ENCODE peak calls at places on chromosome 18, in eight cellular contexts. Z is HCT116, D is WERI-Rb-1, H is testis, G is keratinocyte, F is thoracic aorta, I is brain microvascular endothelial cell, Y is body of pancreas. X is an unnamed sample.

GRCh38 chr18:65523461-65523860 is 227.4 kb upstream of the CDH7 start:
- DNase-seq in Z (no peak), D (no peak), H (no peak), G (no peak), F (no peak), I (no peak), Y (no peak), X (no peak)

GRCh38 chr18:39448942-39449341 is 1883.3 kb upstream of the CELF4 start:
- DNase-seq in Z (no peak), D (no peak), H (no peak), G (no peak), F (no peak), I (peak; percentile 59), Y (no peak), X (no peak)

GRCh38 chr18:11990541-11990940 is 9.2 kb downstream of the IMPA2 start:
- DNase-seq in Z (no peak), D (no peak), H (no peak), G (no peak), F (no peak), I (no peak), Y (peak; percentile 5), X (peak; percentile 6)

GRCh38 chr18:74625157-74625556 is 27.5 kb downstream of the ZNF407 start:
- DNase-seq in Z (no peak), D (no peak), H (no peak), G (no peak), F (no peak), I (peak; percentile 32), Y (no peak), X (no peak)

GRCh38 chr18:59867337-59868104 is 32.3 kb upstream of the PMAIP1 start:
- DNase-seq in Z (no peak), D (no peak), H (no peak), G (no peak), F (no peak), I (no peak), Y (no peak), X (no peak)

GRCh38 chr18:58496937-58497336 is 132.0 kb downstream of the ALPK2 start:
- DNase-seq in Z (peak; percentile 10), D (peak; percentile 58), H (no peak), G (no peak), F (no peak), I (no peak), Y (no peak), X (no peak)

GRCh38 chr18:79624356-79624961 is 55.1 kb upstream of the CTDP1 start:
- DNase-seq in Z (no peak), D (no peak), H (no peak), G (no peak), F (no peak), I (no peak), Y (peak; percentile 2), X (no peak)

GRCh38 chr18:60452424-60452823 is 79.8 kb upstream of the MC4R start:
- DNase-seq in Z (no peak), D (no peak), H (no peak), G (no peak), F (no peak), I (peak; percentile 41), Y (no peak), X (no peak)

GRCh38 chr18:36756262-36756661 is 72.5 kb downstream of the TPGS2 start:
- DNase-seq in Z (no peak), D (no peak), H (no peak), G (no peak), F (no peak), I (no peak), Y (no peak), X (no peak)

GRCh38 chr18:33560686-33561370 is 17.2 kb upstream of the ASXL3 start:
- DNase-seq in Z (no peak), D (peak; percentile 71), H (peak; percentile 47), G (peak; percentile 56), F (no peak), I (peak; percentile 70), Y (no peak), X (no peak)

GRCh38 chr18:59874166-59874565 is 25.6 kb upstream of the PMAIP1 start:
- DNase-seq in Z (peak; percentile 65), D (no peak), H (no peak), G (no peak), F (no peak), I (peak; percentile 92), Y (no peak), X (no peak)

GRCh38 chr18:48153641-48154481 is 223.4 kb upstream of the SMAD2 start:
- DNase-seq in Z (no peak), D (no peak), H (peak; percentile 10), G (no peak), F (no peak), I (no peak), Y (peak; percentile 29), X (peak; percentile 80)

GRCh38 chr18:51417643-51418483 is 220.4 kb upstream of the MEX3C start:
- DNase-seq in Z (no peak), D (no peak), H (no peak), G (no peak), F (no peak), I (no peak), Y (no peak), X (no peak)

GRCh38 chr18:47247833-47248609 is 3.4 kb downstream of the SKOR2 start:
- DNase-seq in Z (no peak), D (peak; percentile 26), H (no peak), G (no peak), F (no peak), I (no peak), Y (no peak), X (no peak)

GRCh38 chr18:9106800-9107574 is 4.5 kb downstream of the NDUFV2 start:
- DNase-seq in Z (no peak), D (peak; percentile 63), H (no peak), G (no peak), F (no peak), I (no peak), Y (no peak), X (no peak)
- H3K4me3 ChIP-seq in Z (no peak overlapping the region), D (peak overlapping the region; percentile 26), H (no peak overlapping the region), G (no peak overlapping the region), F (no peak overlapping the region), I (no peak overlapping the region), Y (no peak overlapping the region), X (no peak overlapping the region)

GRCh38 chr18:45801396-45802004 is 24.0 kb upstream of the SIGLEC15 start:
- DNase-seq in Z (no peak), D (no peak), H (no peak), G (peak; percentile 76), F (no peak), I (no peak), Y (no peak), X (no peak)

GRCh38 chr18:45805551-45805950 is 19.9 kb upstream of the SIGLEC15 start:
- DNase-seq in Z (no peak), D (no peak), H (no peak), G (no peak), F (no peak), I (no peak), Y (no peak), X (no peak)

GRCh38 chr18:45802814-45803492 is 22.5 kb upstream of the SIGLEC15 start:
- DNase-seq in Z (peak; percentile 93), D (no peak), H (no peak), G (peak; percentile 91), F (peak; percentile 22), I (peak; percentile 97), Y (no peak), X (no peak)

GRCh38 chr18:45806226-45806625 is 19.2 kb upstream of the SIGLEC15 start:
- DNase-seq in Z (no peak), D (no peak), H (no peak), G (no peak), F (no peak), I (peak; percentile 91), Y (no peak), X (no peak)
- H3K4me3 ChIP-seq in Z (no peak overlapping the region), D (no peak overlapping the region), H (no peak overlapping the region), G (peak overlapping the region; percentile 54), F (no peak overlapping the region), I (no peak overlapping the region), Y (no peak overlapping the region), X (no peak overlapping the region)

GRCh38 chr18:2963048-2963447 is 49.9 kb downstream of the LPIN2 start:
- DNase-seq in Z (no peak), D (no peak), H (no peak), G (no peak), F (no peak), I (no peak), Y (no peak), X (no peak)

GRCh38 chr18:2959341-2959740 is 53.6 kb downstream of the LPIN2 start:
- DNase-seq in Z (no peak), D (no peak), H (no peak), G (no peak), F (no peak), I (no peak), Y (no peak), X (no peak)

GRCh38 chr18:2958819-2959298 is 54.1 kb downstream of the LPIN2 start:
- DNase-seq in Z (no peak), D (no peak), H (no peak), G (no peak), F (no peak), I (no peak), Y (no peak), X (no peak)

GRCh38 chr18:2961828-2962227 is 51.1 kb downstream of the LPIN2 start:
- DNase-seq in Z (no peak), D (no peak), H (peak; percentile 53), G (no peak), F (no peak), I (no peak), Y (no peak), X (no peak)

DNA sequence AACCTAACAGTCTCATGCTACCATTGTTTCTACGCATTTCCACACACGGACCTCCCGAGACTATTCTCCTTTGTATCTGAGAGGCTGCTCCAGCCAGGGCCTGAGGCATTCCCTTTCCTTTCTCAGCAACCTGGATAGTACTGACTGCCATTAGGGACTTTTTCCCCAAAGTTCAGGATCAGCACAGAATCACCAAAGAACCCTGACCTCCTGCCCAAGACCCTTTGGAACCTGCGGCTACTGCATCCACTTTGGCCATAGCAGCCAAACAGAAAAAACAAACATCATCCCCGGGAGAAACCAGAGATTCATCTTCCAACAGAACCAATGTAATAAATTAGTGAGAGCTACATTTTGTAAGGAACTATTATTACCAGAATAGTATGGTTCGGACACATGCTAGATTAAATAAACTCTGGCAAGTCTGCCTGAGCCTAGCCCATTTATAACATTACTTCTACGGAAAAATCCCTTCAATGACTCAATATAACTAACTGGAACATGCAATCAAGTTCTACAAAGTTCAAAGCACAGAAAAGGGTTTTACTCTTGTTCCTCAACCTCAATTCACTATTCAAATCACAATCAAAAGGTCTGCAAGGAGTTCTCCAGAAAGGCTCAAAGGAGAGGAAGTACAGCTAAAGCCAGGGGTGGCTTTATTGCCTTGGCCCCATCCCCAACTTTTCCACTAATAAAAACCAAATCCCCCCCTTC is 51.8 kb downstream of the LPIN2 start:
- DNase-seq in Z (no peak), D (no peak), H (no peak), G (no peak), F (no peak), I (no peak), Y (no peak), X (no peak)
- H3K4me3 ChIP-seq in Z (no peak overlapping the region), D (no peak overlapping the region), H (no peak overlapping the region), G (no peak overlapping the region), F (peak overlapping the region; percentile 45), I (no peak overlapping the region), Y (no peak overlapping the region), X (no peak overlapping the region)

GRCh38 chr18:8366656-8367055 is 242.6 kb upstream of the RAB12 start:
- DNase-seq in Z (no peak), D (peak; percentile 81), H (no peak), G (no peak), F (no peak), I (no peak), Y (peak; percentile 42), X (no peak)
- H3K4me3 ChIP-seq in Z (no peak overlapping the region), D (peak overlapping the region; percentile 43), H (peak overlapping the region; percentile 9), G (no peak overlapping the region), F (no peak overlapping the region), I (no peak overlapping the region), Y (no peak overlapping the region), X (no peak overlapping the region)